ENCODE peak calls at places on chromosomes 2 and 18, in four cellular contexts. P, L, X and D are unnamed samples.

GRCh38 chr2:52956115-52956514 is 811.5 kb upstream of the CHAC2 start:
- DNase-seq in P (no peak), L (no peak), X (no peak), D (no peak)

GRCh38 chr2:11044201-11044600 is 111.1 kb upstream of the SLC66A3 start:
- DNase-seq in P (no peak), L (no peak), X (no peak), D (no peak)

GRCh38 chr18:75173125-75173432 is 35.9 kb downstream of the PTGR3 start:
- DNase-seq in P (peak), L (no peak), X (no peak), D (no peak)

GRCh38 chr18:21912339-21913239 is 172.0 kb downstream of the MIB1 start:
- DNase-seq in P (no peak), L (no peak), X (no peak), D (no peak)

GRCh38 chr2:150742094-150742493 is 254.6 kb upstream of the RND3 start:
- DNase-seq in P (no peak), L (no peak), X (no peak), D (no peak)

GRCh38 chr18:11982981-11983380 is 1.7 kb downstream of the IMPA2 start:
- DNase-seq in P (no peak), L (no peak), X (no peak), D (no peak)

GRCh38 chr2:223865907-223866508 is 28.6 kb upstream of the AP1S3 start:
- DNase-seq in P (no peak), L (no peak), X (no peak), D (no peak)

GRCh38 chr2:893311-893710 is 57.3 kb upstream of the SNTG2 start:
- DNase-seq in P (no peak), L (no peak), X (no peak), D (no peak)

GRCh38 chr2:109020217-109020637 is 31.2 kb upstream of the EDAR start:
- DNase-seq in P (no peak), L (no peak), X (no peak), D (no peak)

GRCh38 chr18:34709631-34710429 is at the start of gene DTNA:
- DNase-seq in P (no peak), L (peak), X (no peak), D (no peak)

GRCh38 chr2:172102858-172103359 is at the start of gene DLX2:
- DNase-seq in P (peak), L (peak), X (peak), D (peak)

GRCh38 chr2:68737717-68738116 is 3.1 kb downstream of the ARHGAP25 start:
- DNase-seq in P (peak), L (no peak), X (no peak), D (no peak)

GRCh38 chr2:6186332-6187100 is 494.3 kb downstream of the SOX11 start:
- DNase-seq in P (no peak), L (peak), X (no peak), D (no peak)

GRCh38 chr18:78731423-78732032 is 248.1 kb upstream of the SALL3 start:
- DNase-seq in P (no peak), L (no peak), X (no peak), D (no peak)

GRCh38 chr2:27914793-27915175 is 24.3 kb downstream of the BABAM2 start:
- DNase-seq in P (no peak), L (no peak), X (no peak), D (no peak)

GRCh38 chr2:232496508-232497373 is 9.1 kb upstream of the ECEL1 start:
- DNase-seq in P (no peak), L (no peak), X (no peak), D (no peak)

GRCh38 chr2:174572556-174572955 is 25.0 kb downstream of the WIPF1 start:
- DNase-seq in P (no peak), L (no peak), X (no peak), D (no peak)

GRCh38 chr2:209638346-209638745 is 133.3 kb upstream of the UNC80 start:
- DNase-seq in P (no peak), L (peak), X (no peak), D (no peak)

GRCh38 chr2:44550571-44550970 is 188.8 kb downstream of the CAMKMT start:
- DNase-seq in P (no peak), L (no peak), X (no peak), D (no peak)

GRCh38 chr18:70536370-70537062 is 247.7 kb downstream of the SOCS6 start:
- DNase-seq in P (no peak), L (no peak), X (no peak), D (no peak)
- H3K4me3 ChIP-seq in P (no peak), L (no peak), X (no peak), D (no peak)

GRCh38 chr2:80364511-80365212 is 60.1 kb upstream of the LRRTM1 start:
- DNase-seq in P (no peak), L (no peak), X (no peak), D (no peak)
- H3K4me3 ChIP-seq in P (no peak), L (no peak), X (no peak), D (no peak)

DNA sequence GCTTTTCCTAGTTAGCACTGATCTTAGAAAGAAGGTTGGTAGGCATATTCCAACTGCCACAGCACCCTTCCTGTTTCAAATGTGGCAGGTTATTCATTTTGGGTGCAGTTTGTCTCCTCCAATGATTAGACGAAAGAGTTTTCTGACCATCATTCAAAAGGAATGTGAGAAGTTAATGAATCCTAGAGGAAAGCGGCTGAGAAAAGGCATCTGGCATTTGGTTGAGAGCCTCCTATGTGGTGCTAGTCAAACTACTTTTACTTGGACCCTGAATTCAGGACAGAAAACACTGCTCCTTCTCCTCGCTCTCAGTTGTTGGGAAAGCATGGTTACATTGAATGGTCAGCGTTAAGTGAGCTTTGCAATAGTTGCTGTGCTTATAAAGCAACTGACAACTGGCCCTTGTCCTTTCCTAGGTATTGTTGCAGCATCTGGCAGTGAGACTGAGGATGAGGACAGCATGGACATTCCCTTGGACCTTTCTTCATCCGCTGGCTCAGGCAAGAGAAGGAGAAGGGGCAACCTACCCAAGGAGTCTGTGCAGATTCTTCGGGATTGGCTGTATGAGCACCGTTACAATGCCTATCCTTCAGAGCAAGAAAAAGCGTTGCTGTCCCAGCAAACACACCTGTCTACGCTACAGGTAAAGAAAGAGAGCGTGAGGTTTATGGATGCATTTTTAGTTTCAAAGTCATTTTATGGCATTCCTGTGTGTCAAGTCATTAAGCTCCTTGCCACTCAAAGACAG is 6.1 kb downstream of the TGIF1 start:
- DNase-seq in P (no peak), L (no peak), X (no peak), D (no peak)
- H3K4me3 ChIP-seq in P (no peak), L (no peak), X (no peak), D (no peak)

DNA sequence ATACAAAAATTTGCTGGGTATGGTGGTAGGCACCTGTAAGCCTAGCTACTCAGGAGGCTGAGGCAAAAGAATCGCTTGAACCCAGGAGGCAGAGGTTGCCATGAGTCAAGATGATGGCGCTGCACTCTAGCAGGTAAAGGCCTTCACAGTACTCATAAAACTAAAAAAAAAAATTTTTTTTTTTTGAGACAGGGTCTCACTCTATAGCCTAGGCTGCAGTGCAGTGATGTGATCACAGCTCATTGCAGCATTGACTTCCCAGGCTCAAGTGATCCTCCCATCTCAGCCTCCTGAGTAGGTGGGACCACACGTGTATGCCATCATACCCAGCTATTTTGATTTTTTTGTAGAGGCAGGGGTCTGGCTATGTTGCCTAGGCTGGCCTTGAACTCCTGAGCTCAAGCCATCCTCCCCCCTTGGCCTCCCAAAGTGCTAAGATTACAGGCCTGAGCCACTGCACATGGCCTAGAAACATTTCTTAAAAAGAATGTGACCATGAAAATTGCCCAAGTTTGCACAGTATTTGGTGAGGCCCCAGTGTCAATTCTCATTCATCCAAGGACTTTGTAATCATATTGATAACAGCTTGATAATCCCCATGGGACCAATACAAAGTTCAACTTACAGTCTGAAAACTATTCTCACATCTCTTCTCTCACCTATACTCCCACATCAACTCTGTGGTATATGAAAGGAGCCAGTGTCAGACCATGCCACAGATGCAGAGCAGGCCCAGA is 64.2 kb upstream of the MYCN start:
- DNase-seq in P (no peak), L (no peak), X (no peak), D (no peak)
- H3K4me3 ChIP-seq in P (no peak), L (no peak), X (no peak), D (no peak)